ENCODE peak calls at places on chromosomes 11 and 22, in nine cellular contexts. F is GM12891, Y is NCI-H1930, W is NAMALWA, B is substantia nigra, Q is amygdala, O is astrocyte, J is epithelial cell of esophagus, E is caudate nucleus. L is an unnamed sample.

GRCh38 chr11:123056835-123057491 is 5.0 kb downstream of the HSPA8 start:
- DNase-seq in F (no peak), Y (no peak), W (peak), B (no peak), Q (no peak), O (no peak), J (no peak), E (no peak), L (no peak)

GRCh38 chr11:62512961-62513360 is 33.6 kb downstream of the AHNAK start:
- DNase-seq in F (no peak), Y (no peak), W (no peak), B (no peak), Q (no peak), O (no peak), J (no peak), E (no peak), L (no peak)

GRCh38 chr11:115921540-115921939 is 417.3 kb upstream of the CADM1 start:
- DNase-seq in F (no peak), Y (no peak), W (no peak), B (no peak), Q (no peak), O (no peak), J (no peak), E (no peak), L (no peak)

GRCh38 chr11:106619320-106619990 is 398.8 kb downstream of the GUCY1A2 start:
- DNase-seq in F (no peak), Y (no peak), W (no peak), B (no peak), Q (no peak), O (no peak), J (no peak), E (no peak), L (no peak)

GRCh38 chr11:110835103-110835502 is 122.9 kb upstream of the ARHGAP20 start:
- DNase-seq in F (no peak), Y (no peak), W (no peak), B (no peak), Q (no peak), O (no peak), J (no peak), E (no peak), L (no peak)

GRCh38 chr11:116960916-116961315 is 123.5 kb upstream of the APOA1 start:
- DNase-seq in F (no peak), Y (no peak), W (no peak), B (no peak), Q (no peak), O (peak), J (peak), E (no peak), L (no peak)

GRCh38 chr11:132886335-132886734 is 646.0 kb downstream of the OPCML start:
- DNase-seq in F (no peak), Y (no peak), W (no peak), B (no peak), Q (no peak), O (peak), J (peak), E (no peak), L (no peak)

GRCh38 chr22:49349181-49349835 is 478.4 kb downstream of the BRD1 start:
- DNase-seq in F (no peak), Y (no peak), W (no peak), B (no peak), Q (no peak), O (no peak), J (no peak), E (no peak), L (no peak)

GRCh38 chr11:33668468-33668825 is 32.2 kb downstream of the C11orf91 start:
- DNase-seq in F (no peak), Y (no peak), W (no peak), B (no peak), Q (no peak), O (peak), J (no peak), E (no peak), L (peak)

GRCh38 chr11:129881570-129882170 is 13.7 kb downstream of the NFRKB start:
- DNase-seq in F (peak), Y (no peak), W (peak), B (no peak), Q (no peak), O (no peak), J (peak), E (no peak), L (peak)

GRCh38 chr11:35781342-35782171 is 119.0 kb downstream of the TRIM44 start:
- DNase-seq in F (no peak), Y (no peak), W (no peak), B (no peak), Q (no peak), O (peak), J (peak), E (no peak), L (no peak)

GRCh38 chr11:134498326-134499139 is 86.5 kb upstream of the B3GAT1 start:
- DNase-seq in F (no peak), Y (no peak), W (no peak), B (peak), Q (peak), O (no peak), J (no peak), E (peak), L (no peak)

GRCh38 chr11:134008593-134008992 is 51.8 kb upstream of the IGSF9B start:
- DNase-seq in F (no peak), Y (no peak), W (peak), B (no peak), Q (no peak), O (no peak), J (peak), E (no peak), L (no peak)

GRCh38 chr11:130775306-130776043 is 140.8 kb downstream of the SNX19 start:
- DNase-seq in F (no peak), Y (no peak), W (no peak), B (no peak), Q (no peak), O (peak), J (peak), E (no peak), L (no peak)

GRCh38 chr22:45880732-45881523 is 96.0 kb downstream of the WNT7B start:
- DNase-seq in F (no peak), Y (no peak), W (no peak), B (peak), Q (no peak), O (no peak), J (no peak), E (no peak), L (no peak)

GRCh38 chr22:30266445-30267381 is at the start of gene OSM:
- DNase-seq in F (no peak), Y (no peak), W (peak), B (peak), Q (no peak), O (no peak), J (no peak), E (no peak), L (no peak)

GRCh38 chr11:108606495-108607160 is 13.1 kb upstream of the EXPH5 start:
- DNase-seq in F (no peak), Y (no peak), W (no peak), B (no peak), Q (no peak), O (peak), J (peak), E (no peak), L (no peak)

GRCh38 chr11:35163209-35163608 is 24.2 kb downstream of the CD44 start:
- DNase-seq in F (no peak), Y (no peak), W (no peak), B (no peak), Q (no peak), O (no peak), J (no peak), E (no peak), L (no peak)

GRCh38 chr11:121554552-121554951 is 101.8 kb upstream of the SORL1-AS1 start:
- DNase-seq in F (no peak), Y (no peak), W (no peak), B (no peak), Q (no peak), O (no peak), J (no peak), E (no peak), L (no peak)

GRCh38 chr11:128548655-128549255 is 38.6 kb downstream of the ETS1 start:
- DNase-seq in F (no peak), Y (no peak), W (peak), B (no peak), Q (no peak), O (no peak), J (no peak), E (no peak), L (no peak)

GRCh38 chr11:125777309-125777708 is 1.3 kb downstream of the PATE2 start:
- DNase-seq in F (no peak), Y (no peak), W (no peak), B (no peak), Q (no peak), O (peak), J (peak), E (no peak), L (no peak)

GRCh38 chr11:66195867-66196266 is 72.6 kb upstream of the RAB1B start:
- DNase-seq in F (no peak), Y (no peak), W (no peak), B (no peak), Q (no peak), O (no peak), J (no peak), E (no peak), L (no peak)

GRCh38 chr11:97742717-97743116 is 1278.0 kb upstream of the CNTN5 start:
- DNase-seq in F (no peak), Y (no peak), W (no peak), B (no peak), Q (no peak), O (no peak), J (peak), E (no peak), L (no peak)

GRCh38 chr11:36743039-36743438 is 145.0 kb upstream of the RAG2 start:
- DNase-seq in F (no peak), Y (no peak), W (no peak), B (no peak), Q (no peak), O (no peak), J (no peak), E (no peak), L (no peak)

GRCh38 chr11:133134561-133135173 is 397.6 kb downstream of the OPCML start:
- DNase-seq in F (peak), Y (peak), W (peak), B (peak), Q (no peak), O (peak), J (peak), E (peak), L (peak)

GRCh38 chr22:37887610-37888378 is 18.3 kb upstream of the MICALL1 start:
- DNase-seq in F (no peak), Y (peak), W (no peak), B (peak), Q (no peak), O (peak), J (peak), E (peak), L (no peak)

GRCh38 chr11:74325649-74326645 is 14.5 kb upstream of the P4HA3 start:
- DNase-seq in F (no peak), Y (no peak), W (no peak), B (peak), Q (peak), O (peak), J (no peak), E (peak), L (no peak)

GRCh38 chr11:117620659-117621058 is 176.4 kb downstream of the DSCAML1 start:
- DNase-seq in F (no peak), Y (no peak), W (no peak), B (no peak), Q (no peak), O (no peak), J (no peak), E (no peak), L (no peak)

GRCh38 chr11:71518506-71519471 is 8.3 kb upstream of the KRTAP5-7 start:
- DNase-seq in F (no peak), Y (no peak), W (no peak), B (no peak), Q (no peak), O (no peak), J (no peak), E (no peak), L (no peak)

GRCh38 chr11:38460901-38461300 is 1862.9 kb upstream of the RAG2 start:
- DNase-seq in F (no peak), Y (no peak), W (no peak), B (no peak), Q (no peak), O (peak), J (peak), E (no peak), L (no peak)

GRCh38 chr11:48248902-48249301 is 4.0 kb downstream of the OR4X2 start:
- DNase-seq in F (no peak), Y (no peak), W (no peak), B (no peak), Q (no peak), O (no peak), J (no peak), E (no peak), L (no peak)

GRCh38 chr11:9263840-9264380 is 1.2 kb downstream of the DENND5A start:
- DNase-seq in F (peak), Y (no peak), W (peak), B (no peak), Q (no peak), O (no peak), J (no peak), E (no peak), L (no peak)

GRCh38 chr11:13448876-13449275 is 14.1 kb downstream of the BTBD10 start:
- DNase-seq in F (no peak), Y (no peak), W (no peak), B (no peak), Q (no peak), O (peak), J (no peak), E (no peak), L (no peak)

GRCh38 chr11:120172054-120172881 is 34.4 kb upstream of the TRIM29 start:
- DNase-seq in F (peak), Y (peak), W (peak), B (peak), Q (peak), O (no peak), J (peak), E (peak), L (peak)

GRCh38 chr11:130675917-130676316 is 227.5 kb downstream of the ADAMTS15 start:
- DNase-seq in F (no peak), Y (no peak), W (no peak), B (no peak), Q (no peak), O (no peak), J (no peak), E (no peak), L (no peak)

GRCh38 chr11:9231848-9232177 is 33.3 kb downstream of the DENND5A start:
- DNase-seq in F (peak), Y (no peak), W (peak), B (no peak), Q (no peak), O (peak), J (no peak), E (peak), L (no peak)

GRCh38 chr11:68838572-68838964 is 3.1 kb downstream of the CPT1A start:
- DNase-seq in F (no peak), Y (no peak), W (no peak), B (no peak), Q (no peak), O (no peak), J (no peak), E (no peak), L (no peak)

GRCh38 chr11:110798231-110798630 is 86.0 kb upstream of the ARHGAP20 start:
- DNase-seq in F (no peak), Y (no peak), W (peak), B (no peak), Q (no peak), O (no peak), J (no peak), E (no peak), L (no peak)

GRCh38 chr11:10731064-10731680 is 19.9 kb upstream of the CTR9 start:
- DNase-seq in F (no peak), Y (no peak), W (no peak), B (no peak), Q (no peak), O (peak), J (no peak), E (no peak), L (no peak)